ENCODE peak calls at places on chromosome 10, in nine cellular contexts. V is astrocyte of the cerebellum; Q is stimulated activated CD4-positive, alpha-beta T cell treated with anti-CD3 and anti-CD28 coated beads, Interleukin-1b, Interleukin-23, amount 100 ng/mL, for 4 hours; H is WERI-Rb-1; M is neuronal stem cell; Z is anterior cingulate cortex; U is Calu3; A is transverse colon; T is hepatocyte. F is an unnamed sample.

GRCh38 chr10:103926722-103927319 is 8.8 kb upstream of the STN1 start:
- DNase-seq in V (no peak), Q (no peak), H (peak; percentile 61), M (no peak), Z (no peak), U (no peak), A (no peak), T (no peak), F (no peak)

GRCh38 chr10:60348982-60349381 is 40.7 kb downstream of the ANK3 start:
- DNase-seq in V (no peak), Q (no peak), H (no peak), M (no peak), Z (no peak), U (no peak), A (no peak), T (no peak), F (no peak)

GRCh38 chr10:13614530-13615332 is 28.0 kb downstream of the PRPF18 start:
- DNase-seq in V (peak; percentile 56), Q (no peak), H (no peak), M (no peak), Z (no peak), U (no peak), A (no peak), T (peak; percentile 42), F (peak; percentile 13)

GRCh38 chr10:102648889-102649752 is 4.8 kb downstream of the TRIM8 start:
- DNase-seq in V (no peak), Q (peak; percentile 20), H (no peak), M (peak; percentile 75), Z (peak; percentile 67), U (no peak), A (no peak), T (no peak), F (no peak)

GRCh38 chr10:80493482-80494021 is 39.4 kb downstream of the TSPAN14 start:
- DNase-seq in V (peak; percentile 64), Q (no peak), H (no peak), M (no peak), Z (no peak), U (no peak), A (no peak), T (no peak), F (no peak)

GRCh38 chr10:33052476-33052875 is 94.4 kb upstream of the ITGB1 start:
- DNase-seq in V (no peak), Q (no peak), H (no peak), M (no peak), Z (no peak), U (no peak), A (no peak), T (no peak), F (no peak)

GRCh38 chr10:63622097-63622496 is 100.9 kb downstream of the REEP3 start:
- DNase-seq in V (no peak), Q (no peak), H (no peak), M (no peak), Z (no peak), U (no peak), A (no peak), T (no peak), F (no peak)

GRCh38 chr10:86091216-86091615 is 275.4 kb downstream of the GRID1 start:
- DNase-seq in V (no peak), Q (no peak), H (peak; percentile 65), M (no peak), Z (no peak), U (no peak), A (no peak), T (no peak), F (no peak)

GRCh38 chr10:65891073-65891981 is 1034.5 kb upstream of the LRRTM3 start:
- DNase-seq in V (no peak), Q (no peak), H (no peak), M (no peak), Z (no peak), U (no peak), A (no peak), T (peak; percentile 27), F (no peak)

GRCh38 chr10:16941865-16942264 is 124.6 kb upstream of the RSU1 start:
- DNase-seq in V (no peak), Q (no peak), H (no peak), M (no peak), Z (no peak), U (no peak), A (no peak), T (no peak), F (no peak)

GRCh38 chr10:121736315-121737002 is 138.2 kb upstream of the FGFR2 start:
- DNase-seq in V (no peak), Q (no peak), H (no peak), M (no peak), Z (no peak), U (no peak), A (no peak), T (no peak), F (no peak)

GRCh38 chr10:9028211-9028610 is 973.7 kb downstream of the GATA3 start:
- DNase-seq in V (no peak), Q (no peak), H (no peak), M (no peak), Z (no peak), U (no peak), A (no peak), T (no peak), F (no peak)

GRCh38 chr10:11142809-11143208 is 125.1 kb downstream of the CELF2 start:
- DNase-seq in V (no peak), Q (no peak), H (no peak), M (no peak), Z (no peak), U (no peak), A (no peak), T (no peak), F (no peak)

GRCh38 chr10:2928219-2928840 is 139.0 kb upstream of the PFKP start:
- DNase-seq in V (peak; percentile 37), Q (peak; percentile 62), H (peak; percentile 68), M (peak; percentile 74), Z (no peak), U (peak; percentile 83), A (peak; percentile 76), T (peak; percentile 82), F (no peak)

GRCh38 chr10:79082631-79083581 is 14.1 kb downstream of the ZMIZ1 start:
- DNase-seq in V (no peak), Q (no peak), H (no peak), M (no peak), Z (no peak), U (no peak), A (no peak), T (no peak), F (no peak)

GRCh38 chr10:44043646-44044368 is 341.1 kb downstream of the CXCL12 start:
- DNase-seq in V (no peak), Q (no peak), H (no peak), M (no peak), Z (no peak), U (no peak), A (no peak), T (no peak), F (no peak)

GRCh38 chr10:123743441-123744225 is 77.5 kb downstream of the GPR26 start:
- DNase-seq in V (no peak), Q (no peak), H (no peak), M (no peak), Z (no peak), U (no peak), A (no peak), T (no peak), F (no peak)

GRCh38 chr10:52740913-52741675 is 31.5 kb downstream of the MBL2 start:
- DNase-seq in V (peak; percentile 4), Q (peak; percentile 2), H (peak; percentile 28), M (peak; percentile 55), Z (no peak), U (peak; percentile 53), A (peak; percentile 23), T (peak; percentile 55), F (no peak)

GRCh38 chr10:129509835-129510234 is 42.8 kb downstream of the MGMT start:
- DNase-seq in V (no peak), Q (no peak), H (no peak), M (no peak), Z (no peak), U (no peak), A (no peak), T (no peak), F (no peak)

GRCh38 chr10:8445353-8445752 is 390.9 kb downstream of the GATA3 start:
- DNase-seq in V (no peak), Q (no peak), H (no peak), M (no peak), Z (no peak), U (no peak), A (no peak), T (no peak), F (no peak)

GRCh38 chr10:114110174-114110972 is 63.6 kb downstream of the CCDC186 start:
- DNase-seq in V (no peak), Q (no peak), H (no peak), M (no peak), Z (no peak), U (no peak), A (no peak), T (peak; percentile 37), F (no peak)

F was measured in non-pigmented ciliary epithelial cell.